ENCODE peak calls at places on chromosomes 1 and 21, in five cellular contexts. O is HL-60, J is Peyer's patch, X is cardiac fibroblast, S is HepG2. R is an unnamed sample.

GRCh38 chr1:226717256-226717909 is 21.7 kb downstream of the ITPKB start:
- DNase-seq in O (peak; percentile 93), X (no peak), J (peak; percentile 52), S (no peak), R (no peak)

GRCh38 chr1:230345139-230345885 is 80.8 kb downstream of the PGBD5 start:
- DNase-seq in O (no peak), S (no peak), J (no peak), X (no peak), R (no peak)

GRCh38 chr1:12067900-12068821 is 5.1 kb downstream of the TNFRSF8 start:
- DNase-seq in X (peak; percentile 64), S (no peak), O (no peak), J (no peak), R (no peak)

GRCh38 chr1:212782422-212783154 is 9.0 kb downstream of the NSL1 start:
- DNase-seq in X (peak; percentile 76), J (no peak), O (peak; percentile 60), S (peak; percentile 3), R (no peak)

GRCh38 chr1:31696246-31696645 is 7.6 kb downstream of the COL16A1 start:
- DNase-seq in O (no peak), X (no peak), J (no peak), S (no peak), R (no peak)

GRCh38 chr1:21651214-21652042 is 17.7 kb downstream of the RAP1GAP start:
- DNase-seq in O (no peak), S (no peak), J (no peak), X (no peak), R (peak; percentile 42)

GRCh38 chr1:237921290-237921689 is 30.6 kb upstream of the ZP4 start:
- DNase-seq in X (no peak), J (no peak), O (no peak), S (no peak), R (no peak)

GRCh38 chr1:241447056-241447649 is 72.4 kb downstream of the FH start:
- DNase-seq in X (no peak), O (no peak), J (no peak), S (no peak), R (peak; percentile 53)

GRCh38 chr1:91546876-91547275 is 46.2 kb downstream of the CDC7 start:
- DNase-seq in X (no peak), O (no peak), S (no peak), J (no peak), R (peak; percentile 19)

GRCh38 chr1:226371049-226371694 is 36.7 kb downstream of the PARP1 start:
- DNase-seq in X (no peak), J (peak; percentile 30), O (no peak), S (no peak), R (no peak)

GRCh38 chr21:45575304-45575992 is 33.2 kb upstream of the SLC19A1 start:
- DNase-seq in S (no peak), X (no peak), O (no peak), J (no peak), R (peak; percentile 7)

DNA sequence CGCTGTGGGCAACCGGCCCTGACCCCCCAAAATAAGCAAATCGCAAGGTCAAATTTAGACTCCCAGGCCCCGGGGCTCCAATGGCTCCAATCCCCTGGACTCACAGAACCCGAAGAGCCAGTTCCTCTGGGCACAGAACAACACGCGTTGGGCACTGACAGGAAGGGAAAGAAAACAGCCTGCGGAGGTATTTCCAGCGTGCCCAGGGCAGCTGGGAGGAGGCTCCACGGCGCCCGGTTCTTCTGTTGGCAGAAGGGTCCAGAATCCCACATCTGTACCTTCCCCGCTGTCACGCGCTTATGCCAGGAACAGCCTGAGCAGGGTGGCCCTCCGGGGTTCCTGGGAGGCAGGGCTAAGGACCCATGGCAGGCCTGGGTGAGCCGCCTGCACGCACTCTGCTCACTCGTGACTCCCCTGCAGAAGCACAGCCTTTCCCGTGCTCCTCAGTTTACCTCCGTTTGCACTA is 85.5 kb downstream of the RIPK4 start:
- DNase-seq in O (no peak), X (no peak), J (no peak), S (no peak), R (no peak)
- H3K4me3 ChIP-seq in O (no peak overlapping the region), X (no peak overlapping the region), J (no peak overlapping the region), S (no peak overlapping the region), R (no peak overlapping the region)

GRCh38 chr1:79235221-79236002 is 228.9 kb upstream of the ADGRL4 start:
- DNase-seq in X (peak; percentile 78), J (no peak), O (no peak), S (no peak), R (no peak)
- H3K4me3 ChIP-seq in X (peak overlapping the region; percentile 18), J (no peak overlapping the region), O (no peak overlapping the region), S (no peak overlapping the region), R (no peak overlapping the region)

DNA sequence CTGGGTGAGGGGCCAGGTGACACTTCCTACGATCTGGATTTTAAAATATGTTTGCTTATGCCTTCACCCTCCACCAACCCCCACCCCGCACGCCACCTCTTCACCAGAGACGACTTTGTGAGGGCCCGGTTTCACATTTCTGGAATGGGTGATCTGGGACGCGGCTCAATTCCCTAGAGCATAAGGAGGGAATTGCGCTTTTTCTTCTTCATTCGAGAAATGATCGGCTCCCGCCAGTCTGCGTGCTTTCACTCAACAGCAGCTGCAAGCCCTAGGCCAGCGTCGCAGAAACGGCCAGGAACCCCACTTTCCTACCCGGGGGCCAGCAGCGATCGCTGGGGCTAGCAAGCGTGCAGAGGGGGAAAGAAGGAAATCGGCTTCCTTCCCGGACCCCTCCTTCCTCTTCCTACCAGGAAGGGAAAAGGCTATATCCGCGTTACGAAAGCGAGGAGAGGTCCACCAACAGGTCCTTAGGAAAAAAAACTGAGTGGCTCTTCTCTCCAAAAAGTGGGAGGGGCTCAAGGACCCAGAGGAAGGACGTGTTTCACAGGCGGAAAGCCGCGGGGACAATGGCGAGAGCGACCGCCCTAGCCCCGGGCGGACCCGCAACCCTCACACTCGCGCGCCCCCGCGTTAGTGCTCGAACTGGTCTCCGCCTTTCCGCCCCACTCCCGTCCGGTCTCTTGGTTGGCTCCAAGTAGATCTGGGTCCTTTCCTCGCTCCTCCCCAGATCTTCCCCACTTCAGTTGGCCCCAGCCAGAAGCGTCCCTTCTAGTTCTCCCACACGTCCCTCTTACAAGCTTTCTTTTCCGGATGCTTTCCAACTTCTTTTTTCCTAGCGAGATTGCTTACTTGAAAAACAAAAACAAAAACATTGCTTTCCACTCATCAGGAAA is 1.1 kb upstream of the ADAMTS1 start:
- DNase-seq in X (peak; percentile 71), S (no peak), O (no peak), J (peak; percentile 18), R (no peak)
- H3K4me3 ChIP-seq in X (peak overlapping the region; percentile 79), S (peak overlapping the region; percentile 16), O (peak overlapping the region; percentile 50), J (peak overlapping the region; percentile 71), R (no peak overlapping the region)

GRCh38 chr1:3610823-3611169 is 512 bp downstream of the MEGF6 start:
- DNase-seq in S (no peak), O (no peak), J (no peak), X (no peak), R (no peak)
- H3K4me3 ChIP-seq in S (no peak overlapping the region), O (no peak overlapping the region), J (peak overlapping the region; percentile 47), X (no peak overlapping the region), R (peak overlapping the region; percentile 47)

GRCh38 chr1:150066328-150066727 is 1.2 kb upstream of the VPS45 start:
- DNase-seq in X (no peak), S (no peak), O (no peak), J (no peak), R (no peak)

GRCh38 chr1:150062113-150062512 is 5.5 kb upstream of the VPS45 start:
- DNase-seq in J (no peak), X (no peak), S (no peak), O (no peak), R (no peak)

GRCh38 chr1:150067184-150068182 is at the start of gene VPS45:
- DNase-seq in S (peak; percentile 93), X (peak; percentile 93), J (peak; percentile 83), O (peak; percentile 91), R (peak; percentile 98)

GRCh38 chr1:150066838-150067183 is 765 bp upstream of the VPS45 start:
- DNase-seq in X (no peak), J (peak; percentile 49), O (peak; percentile 6), S (no peak), R (peak; percentile 82)

GRCh38 chr1:150065184-150065871 is 2.2 kb upstream of the VPS45 start:
- DNase-seq in S (no peak), J (no peak), X (peak; percentile 68), O (no peak), R (no peak)
- H3K4me3 ChIP-seq in S (no peak overlapping the region), J (no peak overlapping the region), X (no peak overlapping the region), O (no peak overlapping the region), R (no peak overlapping the region)

GRCh38 chr1:186682721-186683120 is 2.5 kb upstream of the PTGS2 start:
- DNase-seq in S (no peak), J (no peak), O (peak; percentile 8), X (peak; percentile 76), R (no peak)
- H3K4me3 ChIP-seq in S (no peak overlapping the region), J (no peak overlapping the region), O (no peak overlapping the region), X (peak overlapping the region; percentile 79), R (no peak overlapping the region)

GRCh38 chr1:1019122-1019999 is 559 bp upstream of the AGRN start:
- DNase-seq in S (peak; percentile 88), J (peak; percentile 80), O (peak; percentile 48), X (peak; percentile 80), R (peak; percentile 75)

GRCh38 chr1:1013922-1014617 is 773 bp downstream of the ISG15 start:
- DNase-seq in J (no peak), S (no peak), X (peak; percentile 45), O (no peak), R (peak; percentile 18)

GRCh38 chr1:1013105-1013921 is at the start of gene ISG15:
- DNase-seq in S (peak; percentile 73), J (peak; percentile 94), X (peak; percentile 86), O (peak; percentile 90), R (no peak)

GRCh38 chr1:1011388-1011949 is 1.8 kb upstream of the ISG15 start:
- DNase-seq in J (no peak), X (no peak), O (no peak), S (no peak), R (no peak)

DNA sequence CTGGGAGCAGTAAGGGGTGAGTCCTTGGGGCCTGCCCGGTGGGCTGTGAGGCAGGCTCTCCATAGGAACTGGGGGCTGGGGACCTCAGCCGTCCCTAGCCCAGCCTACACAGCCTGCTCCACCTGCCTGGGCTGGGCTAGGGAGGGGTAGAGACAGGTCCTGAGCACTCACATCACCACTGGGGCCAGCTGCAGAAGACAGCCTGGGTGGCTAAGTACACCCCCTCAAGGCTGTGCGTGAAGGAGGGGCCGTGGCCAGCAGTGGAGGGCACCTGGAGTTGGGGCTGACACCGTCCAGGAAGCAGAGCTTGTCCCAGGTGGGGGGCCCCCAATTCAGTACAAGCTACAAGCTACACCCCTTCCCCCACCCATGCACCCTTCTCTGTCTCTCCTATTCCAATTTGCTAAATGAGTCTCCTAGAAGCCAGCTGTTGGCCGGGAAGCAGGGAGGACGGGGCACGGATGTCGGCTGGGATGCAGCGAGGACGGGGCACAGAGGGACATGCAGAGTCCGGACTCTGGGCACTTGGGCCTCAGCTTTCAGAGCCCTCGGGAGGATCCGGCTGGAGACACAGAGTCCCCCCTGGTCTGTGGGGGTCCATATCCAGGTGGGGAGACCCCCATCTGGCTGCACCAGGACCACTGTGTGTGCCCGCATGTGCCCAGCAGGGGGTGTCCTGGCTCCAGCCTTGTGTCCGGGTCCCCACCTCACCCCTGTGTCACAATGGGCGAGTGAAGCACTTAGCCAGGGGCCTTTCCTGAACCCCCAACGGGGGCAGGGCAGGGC is 1.8 kb downstream of the ISG15 start:
- DNase-seq in X (no peak), O (no peak), J (no peak), S (no peak), R (peak; percentile 61)
- H3K4me3 ChIP-seq in X (no peak overlapping the region), O (no peak overlapping the region), J (no peak overlapping the region), S (no peak overlapping the region), R (no peak overlapping the region)

GRCh38 chr1:23902611-23903278 is 10.4 kb downstream of the CNR2 start:
- DNase-seq in J (no peak), S (no peak), O (no peak), X (no peak), R (no peak)
- H3K4me3 ChIP-seq in J (peak overlapping the region; percentile 49), S (no peak overlapping the region), O (no peak overlapping the region), X (no peak overlapping the region), R (no peak overlapping the region)

R was measured in WERI-Rb-1.